ENCODE peak calls at places on chromosome 1, in five cellular contexts. One of them, this sample, is unnamed.

GRCh38 chr1:34101151-34101550 is 63.9 kb downstream of the CSMD2 start:
- DNase-seq in GM12878: no peak
- DNase-seq in HepG2: no peak
- DNase-seq in H1: no peak
- DNase-seq in NT2/D1: no peak
- DNase-seq in this sample: no peak

GRCh38 chr1:228365321-228366061 is 41.1 kb downstream of the TRIM11 start:
- DNase-seq in GM12878: no peak
- DNase-seq in H1: no peak
- DNase-seq in NT2/D1: no peak
- DNase-seq in HepG2: no peak
- DNase-seq in this sample: no peak

GRCh38 chr1:97488505-97488904 is 432.3 kb downstream of the DPYD start:
- DNase-seq in GM12878: no peak
- DNase-seq in HepG2: no peak
- DNase-seq in H1: no peak
- DNase-seq in NT2/D1: no peak
- DNase-seq in this sample: no peak

GRCh38 chr1:117339866-117340357 is 27.3 kb upstream of the MAN1A2 start:
- DNase-seq in GM12878: no peak
- DNase-seq in HepG2: peak; percentile 39
- DNase-seq in NT2/D1: no peak
- DNase-seq in H1: no peak
- DNase-seq in this sample: peak; percentile 78

GRCh38 chr1:167119696-167120095 is 25.8 kb downstream of the STYXL2 start:
- DNase-seq in HepG2: no peak
- DNase-seq in H1: no peak
- DNase-seq in GM12878: no peak
- DNase-seq in NT2/D1: no peak
- DNase-seq in this sample: no peak

GRCh38 chr1:181319903-181320302 is 163.4 kb upstream of the CACNA1E start:
- DNase-seq in HepG2: no peak
- DNase-seq in H1: no peak
- DNase-seq in GM12878: no peak
- DNase-seq in NT2/D1: no peak
- DNase-seq in this sample: no peak

GRCh38 chr1:145956776-145957442 is 908 bp downstream of the LIX1L start:
- DNase-seq in HepG2: no peak
- DNase-seq in H1: no peak
- DNase-seq in NT2/D1: no peak
- DNase-seq in GM12878: no peak
- DNase-seq in this sample: no peak

GRCh38 chr1:33055210-33055991 is 18.7 kb upstream of the AK2 start:
- DNase-seq in GM12878: peak; percentile 15
- DNase-seq in H1: peak; percentile 46
- DNase-seq in HepG2: peak; percentile 88
- DNase-seq in NT2/D1: peak; percentile 77
- DNase-seq in this sample: peak; percentile 89

GRCh38 chr1:16677552-16678423 is 11.0 kb upstream of the RNU1-3 start:
- DNase-seq in GM12878: peak; percentile 24
- DNase-seq in NT2/D1: peak; percentile 2
- DNase-seq in H1: no peak
- DNase-seq in HepG2: peak; percentile 88
- DNase-seq in this sample: peak; percentile 71

GRCh38 chr1:204647114-204647804 is 38.3 kb downstream of the LRRN2 start:
- DNase-seq in NT2/D1: peak; percentile 75
- DNase-seq in H1: no peak
- DNase-seq in GM12878: peak; percentile 5
- DNase-seq in HepG2: peak; percentile 26
- DNase-seq in this sample: no peak

GRCh38 chr1:100151679-100152078 is 18.7 kb downstream of the TRMT13 start:
- DNase-seq in NT2/D1: no peak
- DNase-seq in HepG2: no peak
- DNase-seq in H1: no peak
- DNase-seq in GM12878: no peak
- DNase-seq in this sample: no peak

GRCh38 chr1:119647228-119647733 is 785 bp downstream of the ZNF697 start:
- DNase-seq in GM12878: no peak
- DNase-seq in H1: no peak
- DNase-seq in HepG2: no peak
- DNase-seq in NT2/D1: no peak
- DNase-seq in this sample: no peak

GRCh38 chr1:168004531-168004930 is 67.7 kb upstream of the MPC2 start:
- DNase-seq in HepG2: no peak
- DNase-seq in NT2/D1: no peak
- DNase-seq in GM12878: no peak
- DNase-seq in H1: no peak
- DNase-seq in this sample: no peak

GRCh38 chr1:232767381-232768074 is 37.7 kb upstream of the MAP10 start:
- DNase-seq in GM12878: no peak
- DNase-seq in NT2/D1: no peak
- DNase-seq in HepG2: no peak
- DNase-seq in H1: no peak
- DNase-seq in this sample: peak; percentile 37

GRCh38 chr1:167634435-167634834 is 4.4 kb downstream of the RCSD1 start:
- DNase-seq in H1: no peak
- DNase-seq in GM12878: no peak
- DNase-seq in HepG2: no peak
- DNase-seq in NT2/D1: no peak
- DNase-seq in this sample: no peak

GRCh38 chr1:153794671-153795324 is 19.6 kb downstream of the SLC27A3 start:
- DNase-seq in HepG2: no peak
- DNase-seq in H1: no peak
- DNase-seq in GM12878: no peak
- DNase-seq in NT2/D1: no peak
- DNase-seq in this sample: no peak

GRCh38 chr1:183757061-183757460 is 47.9 kb upstream of the RGL1 start:
- DNase-seq in H1: no peak
- DNase-seq in GM12878: no peak
- DNase-seq in HepG2: no peak
- DNase-seq in NT2/D1: no peak
- DNase-seq in this sample: no peak

GRCh38 chr1:246608616-246609376 is 42.5 kb downstream of the CNST start:
- DNase-seq in HepG2: peak; percentile 70
- DNase-seq in H1: no peak
- DNase-seq in NT2/D1: peak; percentile 40
- DNase-seq in GM12878: no peak
- DNase-seq in this sample: no peak

GRCh38 chr1:170664283-170664827 is 424 bp downstream of the PRRX1 start:
- DNase-seq in GM12878: no peak
- DNase-seq in HepG2: no peak
- DNase-seq in H1: no peak
- DNase-seq in NT2/D1: no peak
- DNase-seq in this sample: peak; percentile 47

GRCh38 chr1:17168480-17168878 is 36.4 kb upstream of the PADI1 start:
- DNase-seq in HepG2: no peak
- DNase-seq in NT2/D1: no peak
- DNase-seq in GM12878: no peak
- DNase-seq in H1: no peak
- DNase-seq in this sample: no peak

GRCh38 chr1:9843576-9843945 is 19.8 kb upstream of the CLSTN1 start:
- DNase-seq in NT2/D1: no peak
- DNase-seq in GM12878: no peak
- DNase-seq in HepG2: no peak
- DNase-seq in H1: no peak
- DNase-seq in this sample: no peak

GRCh38 chr1:210358511-210359148 is 29.9 kb downstream of the HHAT start:
- DNase-seq in NT2/D1: peak; percentile 46
- DNase-seq in GM12878: no peak
- DNase-seq in HepG2: no peak
- DNase-seq in H1: peak; percentile 15
- DNase-seq in this sample: no peak

GRCh38 chr1:154155282-154155681 is 409 bp upstream of the NUP210L start:
- DNase-seq in NT2/D1: no peak
- DNase-seq in GM12878: no peak
- DNase-seq in H1: no peak
- DNase-seq in HepG2: no peak
- DNase-seq in this sample: no peak

GRCh38 chr1:184590163-184590750 is 164.4 kb downstream of the EDEM3 start:
- DNase-seq in GM12878: no peak
- DNase-seq in NT2/D1: no peak
- DNase-seq in HepG2: no peak
- DNase-seq in H1: no peak
- DNase-seq in this sample: no peak

GRCh38 chr1:36088577-36089392 is at the start of gene ADPRS:
- DNase-seq in GM12878: peak; percentile 52
- DNase-seq in NT2/D1: peak; percentile 94
- DNase-seq in HepG2: peak; percentile 73
- DNase-seq in H1: peak; percentile 70
- DNase-seq in this sample: peak; percentile 91

GRCh38 chr1:75097686-75098085 is 36.5 kb upstream of the LHX8 start:
- DNase-seq in GM12878: no peak
- DNase-seq in NT2/D1: no peak
- DNase-seq in H1: no peak
- DNase-seq in HepG2: no peak
- DNase-seq in this sample: no peak

DNA sequence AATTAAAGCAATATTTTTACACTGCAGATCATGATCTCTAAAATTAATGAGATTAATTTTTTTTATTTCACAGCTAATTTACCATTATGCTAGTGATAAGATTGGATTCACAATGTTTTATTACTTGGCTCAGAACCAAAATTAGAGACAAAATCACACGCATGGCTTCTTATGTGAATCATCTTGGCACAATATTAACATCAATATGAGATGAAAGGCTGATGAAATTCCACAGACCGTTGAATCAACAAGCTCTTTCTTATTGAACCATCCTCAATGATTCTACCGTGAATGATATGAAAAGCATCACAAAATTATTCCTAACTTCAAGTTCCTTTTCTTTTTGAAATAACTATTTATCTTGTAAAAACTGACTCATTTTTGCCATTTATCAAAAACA is 544.9 kb downstream of the KCNT2 start:
- DNase-seq in GM12878: no peak
- DNase-seq in NT2/D1: no peak
- DNase-seq in H1: no peak
- DNase-seq in HepG2: no peak
- DNase-seq in this sample: no peak
- TF ChIP-seq SUZ12 in GM12878: no peak
- TF ChIP-seq SUZ12 in NT2/D1: no peak
- TF ChIP-seq SUZ12 in H1: no peak
- TF ChIP-seq SUZ12 in HepG2: no peak
- TF ChIP-seq SUZ12 in this sample: no peak

DNA sequence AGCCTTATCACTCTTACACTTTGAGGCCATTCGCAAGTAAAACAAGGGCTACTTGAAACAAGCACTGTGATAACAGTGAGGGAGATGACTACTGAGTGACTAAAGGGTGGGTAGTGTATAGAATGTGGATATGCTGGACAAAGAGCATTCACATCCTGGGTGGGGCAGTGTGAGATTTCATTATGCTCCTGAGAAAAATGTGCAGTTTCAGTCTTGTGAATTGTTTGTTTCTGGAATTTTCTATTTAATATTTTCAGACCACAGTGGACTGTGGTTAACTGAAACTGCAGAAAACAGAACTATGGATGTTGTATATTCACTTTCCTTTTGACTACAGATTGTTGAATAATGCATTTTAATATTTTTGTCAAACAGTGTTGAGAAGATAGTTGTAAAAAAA is 25.1 kb upstream of the B3GALT2 start:
- DNase-seq in GM12878: peak; percentile 19
- DNase-seq in NT2/D1: no peak
- DNase-seq in H1: no peak
- DNase-seq in HepG2: peak; percentile 25
- DNase-seq in this sample: no peak
- TF ChIP-seq SUZ12 in GM12878: no peak
- TF ChIP-seq SUZ12 in NT2/D1: no peak
- TF ChIP-seq SUZ12 in H1: no peak
- TF ChIP-seq SUZ12 in HepG2: no peak
- TF ChIP-seq SUZ12 in this sample: no peak

DNA sequence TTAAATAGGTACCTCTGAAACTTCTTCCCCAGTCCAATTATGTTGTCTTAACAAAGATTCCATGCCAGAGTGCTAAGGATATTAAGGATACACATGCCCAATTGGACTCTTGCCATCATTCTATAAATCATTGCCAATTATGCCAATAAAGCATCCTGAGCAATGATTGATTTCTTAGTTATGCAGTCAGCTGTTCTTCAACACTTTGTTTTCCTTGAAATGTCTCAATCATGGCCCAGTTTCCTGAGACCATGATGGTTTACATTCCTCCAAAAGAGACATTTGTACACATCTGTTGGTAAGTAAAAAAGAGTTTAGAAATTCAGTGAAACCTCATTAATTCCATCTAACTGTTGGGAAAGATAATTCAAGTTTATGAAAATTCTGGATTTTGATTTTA is 180.4 kb upstream of the PKN2 start:
- DNase-seq in NT2/D1: no peak
- DNase-seq in GM12878: no peak
- DNase-seq in HepG2: no peak
- DNase-seq in H1: no peak
- DNase-seq in this sample: no peak
- TF ChIP-seq SUZ12 in NT2/D1: no peak
- TF ChIP-seq SUZ12 in GM12878: no peak
- TF ChIP-seq SUZ12 in HepG2: no peak
- TF ChIP-seq SUZ12 in H1: no peak
- TF ChIP-seq SUZ12 in this sample: no peak

GRCh38 chr1:25771246-25772114 is 28.5 kb upstream of the SELENON start:
- DNase-seq in GM12878: no peak
- DNase-seq in NT2/D1: no peak
- DNase-seq in H1: no peak
- DNase-seq in HepG2: peak; percentile 74
- DNase-seq in this sample: peak; percentile 67
- TF ChIP-seq SUZ12 in GM12878: no peak
- TF ChIP-seq SUZ12 in NT2/D1: no peak
- TF ChIP-seq SUZ12 in H1: no peak
- TF ChIP-seq SUZ12 in HepG2: no peak
- TF ChIP-seq SUZ12 in this sample: no peak

GRCh38 chr1:25431495-25432363 is 1.0 kb downstream of the MACO1 start:
- DNase-seq in NT2/D1: no peak
- DNase-seq in H1: no peak
- DNase-seq in GM12878: no peak
- DNase-seq in HepG2: no peak
- DNase-seq in this sample: no peak
- TF ChIP-seq SUZ12 in NT2/D1: no peak
- TF ChIP-seq SUZ12 in H1: no peak
- TF ChIP-seq SUZ12 in GM12878: no peak
- TF ChIP-seq SUZ12 in HepG2: no peak
- TF ChIP-seq SUZ12 in this sample: no peak

GRCh38 chr1:202501281-202501680 is 152.8 kb downstream of the PPP1R12B start:
- DNase-seq in HepG2: peak; percentile 31
- DNase-seq in H1: no peak
- DNase-seq in NT2/D1: peak; percentile 28
- DNase-seq in GM12878: no peak
- DNase-seq in this sample: peak; percentile 14
- TF ChIP-seq SUZ12 in HepG2: no peak
- TF ChIP-seq SUZ12 in H1: no peak
- TF ChIP-seq SUZ12 in NT2/D1: no peak
- TF ChIP-seq SUZ12 in GM12878: no peak
- TF ChIP-seq SUZ12 in this sample: no peak

GRCh38 chr1:47276850-47277249 is 37.1 kb downstream of the STIL start:
- DNase-seq in NT2/D1: no peak
- DNase-seq in H1: no peak
- DNase-seq in GM12878: no peak
- DNase-seq in HepG2: no peak
- DNase-seq in this sample: no peak

GRCh38 chr1:47280142-47280541 is 33.8 kb downstream of the STIL start:
- DNase-seq in NT2/D1: no peak
- DNase-seq in H1: no peak
- DNase-seq in HepG2: no peak
- DNase-seq in GM12878: no peak
- DNase-seq in this sample: no peak
- TF ChIP-seq SUZ12 in NT2/D1: no peak
- TF ChIP-seq SUZ12 in H1: no peak
- TF ChIP-seq SUZ12 in HepG2: no peak
- TF ChIP-seq SUZ12 in GM12878: no peak
- TF ChIP-seq SUZ12 in this sample: no peak

This sample was measured in HEK293T.